ENCODE peak calls at places on chromosome 17, in eight cellular contexts. I, Q, E, B, O, K, G and S are unnamed samples.

GRCh38 chr17:75587718-75588545 is at the start of gene MYO15B:
- DNase-seq in I (no peak), Q (no peak), E (peak), B (peak), O (peak), K (no peak), G (peak), S (peak)

GRCh38 chr17:35523296-35523695 is 14.2 kb downstream of the SLFN12L start:
- DNase-seq in I (no peak), Q (no peak), E (no peak), B (no peak), O (peak), K (no peak), G (no peak), S (no peak)

GRCh38 chr17:29084476-29085148 is 41.7 kb downstream of the PIPOX start:
- DNase-seq in I (no peak), Q (no peak), E (no peak), B (peak), O (peak), K (no peak), G (no peak), S (peak)

GRCh38 chr17:3993493-3994220 is 29.4 kb upstream of the ATP2A3 start:
- DNase-seq in I (no peak), Q (peak), E (peak), B (no peak), O (no peak), K (no peak), G (no peak), S (no peak)

GRCh38 chr17:7932483-7932891 is 481 bp downstream of the CNTROB start:
- DNase-seq in I (no peak), Q (peak), E (peak), B (peak), O (no peak), K (peak), G (peak), S (peak)

GRCh38 chr17:40903129-40903847 is 18.2 kb upstream of the KRT20 start:
- DNase-seq in I (no peak), Q (peak), E (no peak), B (peak), O (peak), K (peak), G (no peak), S (no peak)

GRCh38 chr17:80673152-80673920 is 128.7 kb downstream of the RPTOR start:
- DNase-seq in I (no peak), Q (no peak), E (peak), B (no peak), O (no peak), K (no peak), G (peak), S (no peak)

GRCh38 chr17:69179227-69179952 is 37.7 kb upstream of the ABCA6 start:
- DNase-seq in I (no peak), Q (peak), E (no peak), B (no peak), O (no peak), K (peak), G (peak), S (peak)

GRCh38 chr17:14337596-14338079 is 36.8 kb downstream of the HS3ST3B1 start:
- DNase-seq in I (no peak), Q (no peak), E (no peak), B (no peak), O (no peak), K (no peak), G (no peak), S (no peak)

GRCh38 chr17:45941395-45941794 is 47.0 kb downstream of the MAPT start:
- DNase-seq in I (no peak), Q (no peak), E (no peak), B (no peak), O (no peak), K (no peak), G (no peak), S (no peak)

GRCh38 chr17:64326420-64327054 is 63.5 kb upstream of the TEX2 start:
- DNase-seq in I (no peak), Q (no peak), E (peak), B (peak), O (no peak), K (peak), G (no peak), S (no peak)

GRCh38 chr17:63222655-63223054 is 223.5 kb downstream of the CYB561 start:
- DNase-seq in I (no peak), Q (peak), E (peak), B (no peak), O (peak), K (peak), G (peak), S (peak)

GRCh38 chr17:73706858-73707257 is 62.6 kb upstream of the SDK2 start:
- DNase-seq in I (no peak), Q (no peak), E (no peak), B (no peak), O (peak), K (no peak), G (no peak), S (no peak)
- H3K27ac ChIP-seq in I (no peak), Q (no peak), E (no peak), B (no peak), O (no peak), K (no peak), G (no peak), S (no peak)

DNA sequence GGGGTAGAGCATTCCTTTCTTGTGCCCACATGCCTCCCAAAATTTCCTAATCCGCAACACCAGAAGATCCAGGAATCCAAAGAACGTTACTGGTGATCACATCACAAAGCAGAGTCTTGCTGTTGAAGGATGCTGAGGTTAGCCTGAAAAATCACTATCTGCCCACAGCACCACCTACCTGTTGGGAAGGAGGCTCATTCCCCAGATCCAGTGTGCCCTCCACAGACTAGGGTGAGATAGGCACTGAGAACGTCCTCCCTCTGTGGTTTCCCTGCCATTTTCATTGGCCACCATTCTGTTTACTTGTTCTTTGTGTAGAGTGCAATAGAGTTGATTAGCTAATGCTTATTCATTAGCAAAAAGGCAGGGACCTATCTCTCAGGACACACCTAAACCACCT is 30.3 kb downstream of the RCVRN start:
- DNase-seq in I (no peak), Q (no peak), E (no peak), B (no peak), O (no peak), K (peak), G (peak), S (peak)
- H3K27ac ChIP-seq in I (no peak), Q (no peak), E (no peak), B (peak), O (no peak), K (peak), G (no peak), S (no peak)

DNA sequence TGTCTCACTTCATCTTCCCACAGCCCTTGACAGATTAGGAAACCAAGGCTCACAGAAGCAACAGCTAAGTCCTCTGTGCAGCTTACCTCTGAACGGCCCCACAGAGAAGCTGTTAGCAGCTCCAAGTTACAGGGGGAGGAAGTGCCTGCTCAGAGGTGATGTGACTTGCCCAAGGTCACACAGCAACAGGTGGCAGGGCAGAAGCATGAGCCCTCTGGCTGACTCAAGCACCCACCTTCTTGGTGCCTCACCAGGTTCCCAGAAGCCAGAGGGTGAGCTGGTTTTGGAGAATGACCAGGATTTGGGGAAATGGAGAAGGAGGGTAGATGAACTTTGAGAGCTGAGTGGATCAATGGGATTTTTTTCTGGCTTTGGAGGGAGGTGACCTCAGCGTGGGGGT is 14.0 kb upstream of the RAI1 start:
- DNase-seq in I (no peak), Q (no peak), E (no peak), B (no peak), O (no peak), K (no peak), G (no peak), S (no peak)
- H3K27ac ChIP-seq in I (no peak), Q (no peak), E (no peak), B (no peak), O (no peak), K (no peak), G (no peak), S (no peak)

DNA sequence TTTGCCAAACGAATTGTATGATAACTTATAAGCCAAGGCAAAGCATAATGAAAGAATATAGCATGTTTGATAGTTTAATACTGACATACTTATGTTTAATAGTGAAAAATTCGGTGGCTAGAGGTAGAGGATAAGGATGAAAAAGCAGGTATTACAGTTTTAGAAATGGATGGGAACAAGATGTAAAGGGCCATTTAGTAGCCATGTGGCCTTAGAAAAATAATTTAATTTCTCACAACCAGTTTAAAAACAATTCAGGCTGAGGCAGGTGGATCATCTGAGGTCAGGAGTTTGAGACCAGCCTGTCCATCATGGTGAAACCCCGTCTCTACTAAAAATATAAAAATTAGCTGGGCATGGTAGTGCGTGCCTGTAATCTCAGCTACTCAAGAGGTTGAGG is 119.5 kb upstream of the NACA2 start:
- DNase-seq in I (no peak), Q (no peak), E (no peak), B (no peak), O (no peak), K (no peak), G (no peak), S (no peak)
- H3K27ac ChIP-seq in I (no peak), Q (no peak), E (no peak), B (no peak), O (no peak), K (no peak), G (no peak), S (no peak)

DNA sequence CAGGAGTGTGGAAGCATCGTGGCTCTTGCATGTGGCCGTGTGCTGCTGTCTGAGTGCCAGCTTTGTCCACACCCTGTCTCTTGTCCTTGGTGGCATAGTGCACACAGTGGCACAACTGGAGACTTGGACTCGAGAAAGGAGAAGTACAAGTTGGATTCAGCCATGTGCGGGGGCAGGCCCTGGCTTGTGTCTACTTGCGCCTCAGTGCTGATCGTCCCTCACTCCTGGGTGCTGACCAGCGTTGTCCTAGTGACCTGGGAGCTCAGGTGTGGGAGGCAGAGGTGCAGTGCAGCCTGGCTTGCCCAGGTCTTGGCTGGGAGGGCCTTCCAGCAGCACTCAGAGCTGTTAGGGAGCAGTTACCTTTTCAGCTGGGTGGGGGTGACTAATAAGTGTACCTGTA is 20.6 kb downstream of the MPRIP start:
- DNase-seq in I (no peak), Q (no peak), E (no peak), B (no peak), O (no peak), K (no peak), G (no peak), S (no peak)
- H3K27ac ChIP-seq in I (no peak), Q (no peak), E (no peak), B (no peak), O (no peak), K (peak), G (no peak), S (no peak)

GRCh38 chr17:38604479-38605229 is 1.1 kb downstream of the SRCIN1 start:
- DNase-seq in I (no peak), Q (no peak), E (no peak), B (no peak), O (no peak), K (peak), G (peak), S (peak)

GRCh38 chr17:38605230-38605851 is 411 bp downstream of the SRCIN1 start:
- DNase-seq in I (no peak), Q (no peak), E (no peak), B (no peak), O (no peak), K (no peak), G (peak), S (peak)

GRCh38 chr17:38605852-38606645 is at the start of gene SRCIN1:
- DNase-seq in I (no peak), Q (no peak), E (no peak), B (peak), O (peak), K (peak), G (peak), S (peak)

GRCh38 chr17:38608648-38609047 is 2.9 kb upstream of the SRCIN1 start:
- DNase-seq in I (no peak), Q (no peak), E (no peak), B (peak), O (no peak), K (no peak), G (no peak), S (peak)

GRCh38 chr17:38606646-38607611 is 1.2 kb upstream of the SRCIN1 start:
- DNase-seq in I (peak), Q (no peak), E (no peak), B (no peak), O (no peak), K (no peak), G (peak), S (peak)
- H3K27ac ChIP-seq in I (peak), Q (no peak), E (no peak), B (no peak), O (no peak), K (peak), G (no peak), S (peak)